ENCODE peak calls at places on chromosome 17, in ten cellular contexts. T, W, E, Y, Z, J, R, H, O and N are unnamed samples.

GRCh38 chr17:82281076-82281475 is 7.6 kb upstream of the CSNK1D start:
- DNase-seq in J (no peak), E (no peak), R (no peak), H (no peak), O (no peak), T (no peak), Z (no peak), Y (no peak), W (no peak), N (no peak)

GRCh38 chr17:64546716-64547115 is 39.9 kb downstream of the CEP95 start:
- DNase-seq in Y (no peak), T (no peak), Z (no peak), W (no peak), H (no peak), R (no peak), O (no peak), J (no peak), E (no peak), N (no peak)

GRCh38 chr17:41848788-41849187 is 11.2 kb downstream of the KLHL10 start:
- DNase-seq in T (no peak), Z (no peak), J (peak; percentile 66), E (no peak), W (no peak), Y (no peak), O (no peak), R (no peak), H (no peak), N (no peak)

GRCh38 chr17:61409301-61410099 is 9.9 kb downstream of the TBX2 start:
- DNase-seq in T (no peak), W (no peak), R (peak; percentile 88), J (peak; percentile 78), Z (peak; percentile 49), O (no peak), E (peak; percentile 80), Y (peak; percentile 88), H (peak; percentile 70), N (no peak)

GRCh38 chr17:63450551-63450950 is 4.4 kb upstream of the CYB561 start:
- DNase-seq in E (no peak), W (no peak), H (peak; percentile 27), Z (no peak), R (no peak), J (peak; percentile 34), T (no peak), O (no peak), Y (peak; percentile 53), N (no peak)

GRCh38 chr17:1153795-1154546 is 25.8 kb downstream of the ABR start:
- DNase-seq in W (peak; percentile 47), Z (peak; percentile 60), T (peak; percentile 64), R (peak; percentile 41), Y (no peak), O (no peak), J (peak; percentile 67), H (peak; percentile 72), E (peak; percentile 92), N (peak; percentile 67)

GRCh38 chr17:410674-411401 is 58.2 kb upstream of the RPH3AL start:
- DNase-seq in E (peak; percentile 9), Y (no peak), H (peak; percentile 40), R (peak; percentile 29), O (no peak), T (no peak), J (peak; percentile 12), Z (no peak), W (no peak), N (no peak)

GRCh38 chr17:32863559-32863958 is 13.4 kb downstream of the MYO1D start:
- DNase-seq in R (no peak), E (no peak), W (no peak), Z (no peak), T (no peak), O (no peak), H (no peak), Y (no peak), J (no peak), N (no peak)

GRCh38 chr17:74704536-74704935 is 8.2 kb downstream of the CD300LF start:
- DNase-seq in H (no peak), W (no peak), R (no peak), O (no peak), J (no peak), E (no peak), T (no peak), Z (no peak), Y (no peak), N (no peak)

GRCh38 chr17:72702136-72702735 is 390.3 kb downstream of the SLC39A11 start:
- DNase-seq in T (no peak), Z (no peak), W (no peak), J (peak; percentile 77), R (no peak), H (peak; percentile 85), Y (no peak), O (no peak), E (peak; percentile 60), N (no peak)
- TF ChIP-seq CTCF in T (no peak), Z (no peak), W (no peak), J (no peak), R (no peak), H (no peak), Y (no peak), O (no peak), E (no peak), N (no peak)

DNA sequence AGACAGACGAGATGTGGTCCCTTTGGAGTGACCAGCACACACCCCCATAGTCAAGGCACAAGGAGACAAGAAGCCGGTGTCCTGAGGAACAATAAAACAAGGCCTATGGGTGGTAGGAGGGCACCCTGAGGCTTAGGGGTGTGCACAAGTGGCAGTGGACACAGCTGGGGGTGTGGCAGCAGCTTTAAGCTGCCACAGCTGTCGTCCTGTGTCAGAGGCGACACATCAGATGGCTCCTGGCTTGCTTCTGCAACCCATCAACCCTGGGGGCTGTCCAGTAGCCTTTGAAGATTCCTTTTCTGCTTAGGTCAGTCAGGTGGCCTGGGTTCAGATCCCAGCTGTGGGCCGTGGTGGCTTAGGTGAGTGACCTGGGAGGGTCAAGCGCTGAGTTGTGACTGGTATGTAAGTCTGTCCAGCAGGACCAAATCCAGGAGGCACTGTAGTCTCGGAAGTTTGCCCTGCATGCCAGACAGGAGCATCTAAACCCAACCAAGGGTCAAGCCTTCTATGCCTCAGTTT is 15.8 kb downstream of the DRC3 start:
- DNase-seq in H (no peak), J (no peak), O (no peak), E (no peak), Y (no peak), W (no peak), Z (no peak), T (no peak), R (no peak), N (no peak)
- TF ChIP-seq CTCF in H (no peak), J (no peak), O (no peak), E (no peak), Y (no peak), W (no peak), Z (no peak), T (no peak), R (no peak), N (no peak)

GRCh38 chr17:77495575-77495974 is 354.8 kb downstream of the SEC14L1 start:
- DNase-seq in W (no peak), Y (peak; percentile 71), J (no peak), Z (peak; percentile 14), E (no peak), T (no peak), O (peak; percentile 14), R (no peak), H (no peak), N (no peak)

GRCh38 chr17:77493901-77494663 is 353.3 kb downstream of the SEC14L1 start:
- DNase-seq in Z (peak; percentile 10), W (no peak), T (no peak), O (peak; percentile 7), H (no peak), Y (no peak), J (no peak), E (no peak), R (no peak), N (no peak)

GRCh38 chr17:77496401-77496801 is 355.6 kb downstream of the SEC14L1 start:
- DNase-seq in R (no peak), E (no peak), T (no peak), W (no peak), Y (no peak), Z (peak; percentile 16), J (no peak), H (no peak), O (peak; percentile 9), N (no peak)

GRCh38 chr17:77493238-77493812 is 352.6 kb downstream of the SEC14L1 start:
- DNase-seq in O (peak; percentile 16), R (no peak), T (no peak), Y (no peak), E (no peak), H (no peak), Z (peak; percentile 28), W (no peak), J (no peak), N (no peak)

DNA sequence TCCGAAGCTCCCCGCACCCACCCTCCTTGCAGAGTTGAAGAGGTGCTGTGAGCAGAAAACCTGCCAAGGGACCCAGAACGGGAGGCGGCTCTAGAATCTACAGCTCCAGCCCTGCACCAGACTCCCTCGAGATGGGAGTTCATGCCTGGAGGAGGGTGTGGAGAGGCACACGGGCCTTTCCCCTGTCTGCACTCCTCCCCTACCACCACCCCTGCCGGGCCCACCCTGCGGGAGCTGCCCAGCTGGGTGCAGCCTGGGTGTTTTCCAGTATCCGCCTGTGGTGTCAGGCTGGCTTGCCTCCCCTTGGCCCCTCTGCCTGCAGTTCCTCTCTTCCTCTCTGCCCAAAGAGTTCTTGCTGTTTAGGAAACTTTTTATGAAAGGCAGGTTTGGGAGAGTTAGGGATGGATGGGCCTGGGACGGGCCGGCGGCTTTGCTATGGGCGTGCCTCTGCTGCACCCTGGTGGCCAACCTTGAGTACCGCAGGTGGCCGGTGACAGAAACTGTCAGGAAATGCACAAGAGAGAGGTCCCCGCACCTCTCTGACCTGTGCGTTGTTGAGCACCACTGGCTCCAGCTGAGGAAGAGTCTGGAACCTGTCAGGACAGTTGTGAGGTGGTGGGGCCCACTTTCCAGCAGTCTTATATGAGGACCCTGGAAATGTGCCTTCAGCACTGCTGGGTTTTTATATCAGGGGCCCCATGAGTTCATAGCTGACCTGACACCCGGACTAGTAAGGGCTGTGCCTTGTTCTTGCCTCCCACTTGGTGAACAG is 354.1 kb downstream of the SEC14L1 start:
- DNase-seq in R (peak; percentile 88), E (peak; percentile 85), O (peak; percentile 50), Z (peak; percentile 72), Y (peak; percentile 91), W (peak; percentile 87), H (peak; percentile 50), J (peak; percentile 68), T (peak; percentile 49), N (peak; percentile 90)
- TF ChIP-seq CTCF in R (peak; percentile 94), E (peak; percentile 95), O (peak; percentile 94), Z (peak; percentile 97), Y (peak; percentile 96), W (peak; percentile 93), H (peak; percentile 85), J (peak; percentile 85), T (peak; percentile 98), N (peak; percentile 99)

GRCh38 chr17:19546289-19547065 is 12.8 kb downstream of the SLC47A1 start:
- DNase-seq in Y (no peak), Z (peak; percentile 50), E (no peak), W (no peak), T (no peak), H (no peak), J (no peak), R (peak; percentile 30), O (no peak), N (no peak)
- TF ChIP-seq CTCF in Y (no peak), Z (no peak), E (no peak), W (no peak), T (peak; percentile 28), H (peak; percentile 10), J (no peak), R (no peak), O (no peak), N (no peak)